ENCODE peak calls at places on chromosome 13, in six cellular contexts. One of them, this sample, is unnamed.

GRCh38 chr13:102139626-102140025 is 262.2 kb downstream of the FGF14 start:
- DNase-seq in astrocyte of the spinal cord: no peak
- DNase-seq in kidney: no peak
- DNase-seq in Calu3: no peak
- DNase-seq in brain microvascular endothelial cell: no peak
- DNase-seq in choroid plexus epithelial cell: no peak
- DNase-seq in this sample: no peak

GRCh38 chr13:40503966-40504591 is 162.4 kb downstream of the FOXO1 start:
- DNase-seq in kidney: no peak
- DNase-seq in astrocyte of the spinal cord: peak
- DNase-seq in choroid plexus epithelial cell: peak
- DNase-seq in Calu3: no peak
- DNase-seq in brain microvascular endothelial cell: peak
- DNase-seq in this sample: peak

GRCh38 chr13:73687087-73687486 is 447.1 kb downstream of the KLF12 start:
- DNase-seq in brain microvascular endothelial cell: no peak
- DNase-seq in kidney: no peak
- DNase-seq in astrocyte of the spinal cord: no peak
- DNase-seq in Calu3: no peak
- DNase-seq in choroid plexus epithelial cell: no peak
- DNase-seq in this sample: no peak

GRCh38 chr13:95199896-95200295 is 101.4 kb downstream of the ABCC4 start:
- DNase-seq in brain microvascular endothelial cell: no peak
- DNase-seq in choroid plexus epithelial cell: no peak
- DNase-seq in kidney: no peak
- DNase-seq in Calu3: no peak
- DNase-seq in astrocyte of the spinal cord: no peak
- DNase-seq in this sample: no peak

GRCh38 chr13:111329641-111330040 is 9.2 kb downstream of the TEX29 start:
- DNase-seq in kidney: no peak
- DNase-seq in choroid plexus epithelial cell: no peak
- DNase-seq in Calu3: no peak
- DNase-seq in astrocyte of the spinal cord: no peak
- DNase-seq in brain microvascular endothelial cell: no peak
- DNase-seq in this sample: no peak

GRCh38 chr13:110233181-110233641 is 73.7 kb downstream of the COL4A1 start:
- DNase-seq in Calu3: no peak
- DNase-seq in kidney: no peak
- DNase-seq in brain microvascular endothelial cell: peak
- DNase-seq in astrocyte of the spinal cord: peak
- DNase-seq in choroid plexus epithelial cell: peak
- DNase-seq in this sample: peak

GRCh38 chr13:77916481-77916880 is 2.1 kb downstream of the EDNRB start:
- DNase-seq in choroid plexus epithelial cell: no peak
- DNase-seq in kidney: no peak
- DNase-seq in astrocyte of the spinal cord: no peak
- DNase-seq in brain microvascular endothelial cell: no peak
- DNase-seq in Calu3: no peak
- DNase-seq in this sample: no peak

GRCh38 chr13:24161980-24162517 is 1.5 kb downstream of the SPATA13 start:
- DNase-seq in astrocyte of the spinal cord: no peak
- DNase-seq in brain microvascular endothelial cell: no peak
- DNase-seq in choroid plexus epithelial cell: no peak
- DNase-seq in Calu3: peak
- DNase-seq in kidney: no peak
- DNase-seq in this sample: no peak

GRCh38 chr13:20136781-20137703 is 23.8 kb downstream of the GJA3 start:
- DNase-seq in Calu3: peak
- DNase-seq in astrocyte of the spinal cord: no peak
- DNase-seq in choroid plexus epithelial cell: peak
- DNase-seq in brain microvascular endothelial cell: no peak
- DNase-seq in kidney: no peak
- DNase-seq in this sample: no peak

GRCh38 chr13:81171065-81171647 is 830.2 kb upstream of the SPRY2 start:
- DNase-seq in brain microvascular endothelial cell: no peak
- DNase-seq in choroid plexus epithelial cell: peak
- DNase-seq in Calu3: no peak
- DNase-seq in kidney: no peak
- DNase-seq in astrocyte of the spinal cord: peak
- DNase-seq in this sample: no peak

GRCh38 chr13:75938811-75939525 is 302.8 kb downstream of the LMO7 start:
- DNase-seq in Calu3: no peak
- DNase-seq in choroid plexus epithelial cell: peak
- DNase-seq in kidney: no peak
- DNase-seq in astrocyte of the spinal cord: peak
- DNase-seq in brain microvascular endothelial cell: no peak
- DNase-seq in this sample: peak

GRCh38 chr13:44653261-44653660 is 77.1 kb upstream of the TSC22D1 start:
- DNase-seq in astrocyte of the spinal cord: peak
- DNase-seq in choroid plexus epithelial cell: no peak
- DNase-seq in kidney: no peak
- DNase-seq in brain microvascular endothelial cell: no peak
- DNase-seq in Calu3: no peak
- DNase-seq in this sample: no peak

GRCh38 chr13:79919109-79919508 is 421.8 kb downstream of the SPRY2 start:
- DNase-seq in astrocyte of the spinal cord: no peak
- DNase-seq in Calu3: no peak
- DNase-seq in kidney: no peak
- DNase-seq in brain microvascular endothelial cell: no peak
- DNase-seq in choroid plexus epithelial cell: no peak
- DNase-seq in this sample: no peak

GRCh38 chr13:19179916-19180315 is 1.7 kb downstream of the TUBA3C start:
- DNase-seq in brain microvascular endothelial cell: no peak
- DNase-seq in kidney: no peak
- DNase-seq in astrocyte of the spinal cord: no peak
- DNase-seq in Calu3: no peak
- DNase-seq in choroid plexus epithelial cell: no peak
- DNase-seq in this sample: no peak

GRCh38 chr13:45219938-45220375 is 19.1 kb upstream of the KCTD4 start:
- DNase-seq in choroid plexus epithelial cell: peak
- DNase-seq in Calu3: peak
- DNase-seq in brain microvascular endothelial cell: peak
- DNase-seq in astrocyte of the spinal cord: peak
- DNase-seq in kidney: no peak
- DNase-seq in this sample: no peak

GRCh38 chr13:27374650-27375049 is 49.8 kb upstream of the GTF3A start:
- DNase-seq in brain microvascular endothelial cell: peak
- DNase-seq in kidney: no peak
- DNase-seq in choroid plexus epithelial cell: peak
- DNase-seq in astrocyte of the spinal cord: peak
- DNase-seq in Calu3: peak
- DNase-seq in this sample: peak

GRCh38 chr13:101916108-101916757 is 463.8 kb downstream of the ITGBL1 start:
- DNase-seq in kidney: peak
- DNase-seq in astrocyte of the spinal cord: peak
- DNase-seq in brain microvascular endothelial cell: peak
- DNase-seq in choroid plexus epithelial cell: peak
- DNase-seq in Calu3: no peak
- DNase-seq in this sample: no peak

GRCh38 chr13:106100261-106100919 is 435.1 kb downstream of the EFNB2 start:
- DNase-seq in kidney: no peak
- DNase-seq in Calu3: peak
- DNase-seq in astrocyte of the spinal cord: no peak
- DNase-seq in choroid plexus epithelial cell: no peak
- DNase-seq in brain microvascular endothelial cell: no peak
- DNase-seq in this sample: no peak

GRCh38 chr13:40059540-40060232 is 404.2 kb downstream of the COG6 start:
- DNase-seq in astrocyte of the spinal cord: no peak
- DNase-seq in choroid plexus epithelial cell: peak
- DNase-seq in kidney: no peak
- DNase-seq in brain microvascular endothelial cell: no peak
- DNase-seq in Calu3: no peak
- DNase-seq in this sample: no peak

GRCh38 chr13:89966524-89966923 is 1381.0 kb upstream of the MIR17HG start:
- DNase-seq in brain microvascular endothelial cell: no peak
- DNase-seq in choroid plexus epithelial cell: no peak
- DNase-seq in Calu3: no peak
- DNase-seq in kidney: no peak
- DNase-seq in astrocyte of the spinal cord: no peak
- DNase-seq in this sample: no peak

GRCh38 chr13:89695343-89696257 is 1651.9 kb upstream of the MIR17HG start:
- DNase-seq in Calu3: peak
- DNase-seq in kidney: no peak
- DNase-seq in astrocyte of the spinal cord: peak
- DNase-seq in brain microvascular endothelial cell: peak
- DNase-seq in choroid plexus epithelial cell: peak
- DNase-seq in this sample: peak

GRCh38 chr13:21638319-21639282 is 32.3 kb upstream of the FGF9 start:
- DNase-seq in choroid plexus epithelial cell: peak
- DNase-seq in kidney: no peak
- DNase-seq in brain microvascular endothelial cell: no peak
- DNase-seq in Calu3: peak
- DNase-seq in astrocyte of the spinal cord: peak
- DNase-seq in this sample: no peak

GRCh38 chr13:81957121-81957520 is 1616.2 kb upstream of the SPRY2 start:
- DNase-seq in choroid plexus epithelial cell: no peak
- DNase-seq in kidney: no peak
- DNase-seq in Calu3: no peak
- DNase-seq in brain microvascular endothelial cell: no peak
- DNase-seq in astrocyte of the spinal cord: no peak
- DNase-seq in this sample: no peak

GRCh38 chr13:51782026-51782710 is 21.8 kb downstream of the DHRS12 start:
- DNase-seq in astrocyte of the spinal cord: no peak
- DNase-seq in kidney: no peak
- DNase-seq in brain microvascular endothelial cell: no peak
- DNase-seq in choroid plexus epithelial cell: no peak
- DNase-seq in Calu3: no peak
- DNase-seq in this sample: no peak

GRCh38 chr13:27171244-27171829 is at the start of gene USP12:
- DNase-seq in astrocyte of the spinal cord: no peak
- DNase-seq in kidney: peak
- DNase-seq in choroid plexus epithelial cell: no peak
- DNase-seq in brain microvascular endothelial cell: no peak
- DNase-seq in Calu3: peak
- DNase-seq in this sample: no peak

GRCh38 chr13:89930861-89931260 is 1416.6 kb upstream of the MIR17HG start:
- DNase-seq in Calu3: no peak
- DNase-seq in kidney: no peak
- DNase-seq in brain microvascular endothelial cell: no peak
- DNase-seq in choroid plexus epithelial cell: no peak
- DNase-seq in astrocyte of the spinal cord: no peak
- DNase-seq in this sample: no peak

GRCh38 chr13:41212881-41213280 is 18.5 kb upstream of the KBTBD7 start:
- DNase-seq in kidney: no peak
- DNase-seq in brain microvascular endothelial cell: no peak
- DNase-seq in Calu3: no peak
- DNase-seq in astrocyte of the spinal cord: no peak
- DNase-seq in choroid plexus epithelial cell: no peak
- DNase-seq in this sample: no peak

DNA sequence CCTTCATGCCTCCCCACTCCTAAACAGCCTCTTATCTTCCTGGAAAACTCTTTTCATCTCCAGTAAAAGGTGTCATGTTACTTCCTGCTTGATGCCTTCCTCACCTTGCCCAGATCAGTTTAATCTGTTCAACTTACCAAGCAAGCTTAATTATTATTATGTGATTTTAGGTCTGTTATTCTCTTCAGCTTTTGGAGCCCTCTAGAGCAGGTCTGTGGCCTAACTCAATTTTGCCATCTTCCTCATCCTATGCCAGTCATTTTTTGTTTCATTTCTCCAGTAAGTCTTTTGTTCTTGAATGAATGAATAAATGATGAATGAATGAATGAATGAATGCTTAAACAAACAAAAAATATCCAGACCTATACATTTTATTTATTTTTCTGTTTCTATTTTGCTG is 528.3 kb downstream of the DCT start:
- DNase-seq in astrocyte of the spinal cord: peak
- DNase-seq in brain microvascular endothelial cell: no peak
- DNase-seq in kidney: no peak
- DNase-seq in Calu3: no peak
- DNase-seq in choroid plexus epithelial cell: peak
- DNase-seq in this sample: no peak
- TF ChIP-seq CTCF in astrocyte of the spinal cord: peak
- TF ChIP-seq CTCF in brain microvascular endothelial cell: peak
- TF ChIP-seq CTCF in kidney: peak
- TF ChIP-seq CTCF in Calu3: no peak
- TF ChIP-seq CTCF in choroid plexus epithelial cell: peak
- TF ChIP-seq CTCF in this sample: peak

GRCh38 chr13:42814868-42815267 is 33.5 kb downstream of the FAM216B start:
- DNase-seq in choroid plexus epithelial cell: peak
- DNase-seq in brain microvascular endothelial cell: peak
- DNase-seq in Calu3: no peak
- DNase-seq in astrocyte of the spinal cord: peak
- DNase-seq in kidney: no peak
- DNase-seq in this sample: peak

GRCh38 chr13:42815686-42816085 is 34.3 kb downstream of the FAM216B start:
- DNase-seq in choroid plexus epithelial cell: peak
- DNase-seq in astrocyte of the spinal cord: peak
- DNase-seq in Calu3: no peak
- DNase-seq in brain microvascular endothelial cell: no peak
- DNase-seq in kidney: no peak
- DNase-seq in this sample: no peak

GRCh38 chr13:42819712-42820111 is 38.3 kb downstream of the FAM216B start:
- DNase-seq in astrocyte of the spinal cord: peak
- DNase-seq in Calu3: no peak
- DNase-seq in choroid plexus epithelial cell: peak
- DNase-seq in kidney: no peak
- DNase-seq in brain microvascular endothelial cell: peak
- DNase-seq in this sample: no peak

GRCh38 chr13:42820450-42820849 is 39.1 kb downstream of the FAM216B start:
- DNase-seq in Calu3: no peak
- DNase-seq in brain microvascular endothelial cell: no peak
- DNase-seq in choroid plexus epithelial cell: no peak
- DNase-seq in kidney: no peak
- DNase-seq in astrocyte of the spinal cord: no peak
- DNase-seq in this sample: no peak

GRCh38 chr13:42816538-42816937 is 35.2 kb downstream of the FAM216B start:
- DNase-seq in astrocyte of the spinal cord: no peak
- DNase-seq in kidney: no peak
- DNase-seq in Calu3: no peak
- DNase-seq in choroid plexus epithelial cell: no peak
- DNase-seq in brain microvascular endothelial cell: no peak
- DNase-seq in this sample: no peak
- TF ChIP-seq CTCF in astrocyte of the spinal cord: peak
- TF ChIP-seq CTCF in kidney: no peak
- TF ChIP-seq CTCF in Calu3: no peak
- TF ChIP-seq CTCF in choroid plexus epithelial cell: peak
- TF ChIP-seq CTCF in brain microvascular endothelial cell: peak
- TF ChIP-seq CTCF in this sample: peak

DNA sequence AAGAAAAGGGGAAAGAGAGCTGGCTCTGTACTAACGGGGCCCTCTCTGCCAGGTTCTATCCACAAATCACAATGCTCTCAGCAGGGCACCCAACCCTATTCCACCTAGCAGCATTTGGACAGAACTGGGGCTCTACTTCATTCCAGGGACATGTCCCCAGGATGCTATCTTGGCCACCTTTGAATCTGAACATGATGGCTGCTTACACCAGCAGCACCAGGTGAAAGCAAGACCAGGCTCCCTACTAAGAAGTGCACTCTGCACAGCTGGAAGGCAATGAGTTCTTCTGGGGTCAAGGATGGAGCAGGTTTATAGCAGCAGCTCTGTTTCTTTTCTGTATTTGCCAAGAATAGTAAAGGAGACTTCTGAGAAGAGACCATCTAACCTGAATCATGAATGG is 222.4 kb downstream of the DACH1 start:
- DNase-seq in kidney: no peak
- DNase-seq in brain microvascular endothelial cell: no peak
- DNase-seq in astrocyte of the spinal cord: no peak
- DNase-seq in Calu3: no peak
- DNase-seq in choroid plexus epithelial cell: no peak
- DNase-seq in this sample: no peak
- TF ChIP-seq CTCF in kidney: no peak
- TF ChIP-seq CTCF in brain microvascular endothelial cell: no peak
- TF ChIP-seq CTCF in astrocyte of the spinal cord: no peak
- TF ChIP-seq CTCF in Calu3: no peak
- TF ChIP-seq CTCF in choroid plexus epithelial cell: no peak
- TF ChIP-seq CTCF in this sample: no peak

GRCh38 chr13:97753942-97754670 is 199.4 kb upstream of the IPO5 start:
- DNase-seq in kidney: no peak
- DNase-seq in choroid plexus epithelial cell: no peak
- DNase-seq in astrocyte of the spinal cord: no peak
- DNase-seq in brain microvascular endothelial cell: no peak
- DNase-seq in Calu3: no peak
- DNase-seq in this sample: no peak
- TF ChIP-seq CTCF in kidney: no peak
- TF ChIP-seq CTCF in choroid plexus epithelial cell: peak
- TF ChIP-seq CTCF in astrocyte of the spinal cord: peak
- TF ChIP-seq CTCF in brain microvascular endothelial cell: peak
- TF ChIP-seq CTCF in Calu3: no peak
- TF ChIP-seq CTCF in this sample: no peak